ENCODE peak calls at places on chromosomes 1 and 21, in seven cellular contexts. G is PC-3, R is A549, S is lung, E is cardiac muscle cell, H is heart left ventricle, C is testis. A is an unnamed sample. For H3K4me1, the result is how much of the 10 kb centered on the place peaks cover.

GRCh38 chr1:226497991-226498689 is 50.4 kb upstream of the STUM start:
- DNase-seq in H (no peak), G (no peak), R (no peak), C (no peak), E (no peak), S (no peak), A (no peak)

GRCh38 chr1:1124508-1124785 is 8.6 kb upstream of the C1orf159 start:
- DNase-seq in R (no peak), H (no peak), E (no peak), G (no peak), S (no peak), C (no peak), A (no peak)

GRCh38 chr1:117106478-117106877 is 15.1 kb downstream of the TRIM45 start:
- DNase-seq in E (no peak), H (no peak), G (no peak), R (no peak), C (no peak), S (no peak), A (no peak)

GRCh38 chr1:202812176-202813026 is 1.6 kb downstream of the PCAT6 start:
- DNase-seq in R (peak), H (no peak), S (no peak), E (no peak), G (peak), C (no peak), A (no peak)

GRCh38 chr1:212229654-212230053 is 55.6 kb upstream of the PPP2R5A start:
- DNase-seq in C (no peak), R (no peak), H (no peak), E (no peak), S (no peak), G (peak), A (no peak)

GRCh38 chr1:218991089-218991488 is 182.6 kb upstream of the LYPLAL1 start:
- DNase-seq in E (no peak), S (no peak), R (no peak), C (no peak), H (no peak), G (no peak), A (no peak)

GRCh38 chr1:36156329-36157114 is 562 bp downstream of the MAP7D1 start:
- DNase-seq in G (peak), H (peak), E (peak), R (peak), S (peak), C (peak), A (peak)

GRCh38 chr1:109161836-109162606 is 48.1 kb downstream of the ELAPOR1 start:
- DNase-seq in H (no peak), C (peak), S (peak), R (no peak), E (no peak), G (peak), A (peak)

GRCh38 chr1:169859001-169859400 is 34.7 kb downstream of the SCYL3 start:
- DNase-seq in S (no peak), G (no peak), H (no peak), E (no peak), C (no peak), R (no peak), A (no peak)

GRCh38 chr1:23732363-23733224 is 10.7 kb upstream of the ELOA start:
- DNase-seq in S (no peak), E (no peak), R (peak), H (no peak), G (peak), C (no peak), A (no peak)

GRCh38 chr1:29749021-29749420 is 512.7 kb downstream of the PTPRU start:
- DNase-seq in G (no peak), R (no peak), H (no peak), C (no peak), E (no peak), S (no peak), A (no peak)

GRCh38 chr1:44806025-44806703 is 987 bp downstream of the DYNLT4 start:
- DNase-seq in C (no peak), E (no peak), G (no peak), S (no peak), H (peak), R (no peak), A (no peak)

GRCh38 chr1:44806704-44807363 is at the start of gene DYNLT4:
- DNase-seq in H (no peak), S (no peak), E (no peak), G (no peak), C (no peak), R (no peak), A (no peak)

GRCh38 chr1:44807364-44808062 is 362 bp upstream of the DYNLT4 start:
- DNase-seq in R (peak), S (peak), H (peak), E (peak), C (peak), G (peak), A (peak)

GRCh38 chr1:44803312-44804095 is 3.3 kb downstream of the PLK3 start:
- DNase-seq in C (no peak), S (no peak), E (no peak), H (peak), R (no peak), G (no peak), A (no peak)

DNA sequence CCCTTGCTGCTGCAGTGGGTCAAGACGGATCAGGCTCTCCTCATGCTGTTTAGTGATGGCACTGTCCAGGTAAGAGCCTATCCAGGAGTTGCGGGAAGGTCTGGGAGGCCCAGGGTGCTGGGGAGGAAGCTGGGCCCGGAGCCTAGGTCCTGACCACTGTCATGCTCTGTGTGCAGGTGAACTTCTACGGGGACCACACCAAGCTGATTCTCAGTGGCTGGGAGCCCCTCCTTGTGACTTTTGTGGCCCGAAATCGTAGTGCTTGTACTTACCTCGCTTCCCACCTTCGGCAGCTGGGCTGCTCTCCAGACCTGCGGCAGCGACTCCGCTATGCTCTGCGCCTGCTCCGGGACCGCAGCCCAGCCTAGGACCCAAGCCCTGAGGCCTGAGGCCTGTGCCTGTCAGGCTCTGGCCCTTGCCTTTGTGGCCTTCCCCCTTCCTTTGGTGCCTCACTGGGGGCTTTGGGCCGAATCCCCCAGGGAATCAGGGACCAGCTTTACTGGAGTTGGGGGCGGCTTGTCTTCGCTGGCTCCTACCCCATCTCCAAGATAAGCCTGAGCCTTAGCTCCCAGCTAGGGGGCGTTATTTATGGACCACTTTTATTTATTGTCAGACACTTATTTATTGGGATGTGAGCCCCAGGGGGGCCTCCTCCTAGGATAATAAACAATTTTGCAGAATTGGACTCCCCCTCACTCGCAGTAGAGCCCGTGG is 1.7 kb downstream of the DYNLT4 start:
- DNase-seq in H (peak), S (no peak), R (no peak), C (no peak), G (no peak), E (no peak), A (no peak)
- H3K4me1 ChIP-seq in H (half or more), S (half or more), R (half or more), C (half or more), G (half or more), E (under half), A (under half)

GRCh38 chr21:46045154-46045553 is 52.8 kb upstream of the COL6A2 start:
- DNase-seq in S (no peak), R (no peak), G (no peak), E (no peak), C (no peak), H (no peak), A (no peak)
- H3K4me1 ChIP-seq in S (under half), R (under half), G (under half), E (under half), C (under half), H (under half), A (under half)

DNA sequence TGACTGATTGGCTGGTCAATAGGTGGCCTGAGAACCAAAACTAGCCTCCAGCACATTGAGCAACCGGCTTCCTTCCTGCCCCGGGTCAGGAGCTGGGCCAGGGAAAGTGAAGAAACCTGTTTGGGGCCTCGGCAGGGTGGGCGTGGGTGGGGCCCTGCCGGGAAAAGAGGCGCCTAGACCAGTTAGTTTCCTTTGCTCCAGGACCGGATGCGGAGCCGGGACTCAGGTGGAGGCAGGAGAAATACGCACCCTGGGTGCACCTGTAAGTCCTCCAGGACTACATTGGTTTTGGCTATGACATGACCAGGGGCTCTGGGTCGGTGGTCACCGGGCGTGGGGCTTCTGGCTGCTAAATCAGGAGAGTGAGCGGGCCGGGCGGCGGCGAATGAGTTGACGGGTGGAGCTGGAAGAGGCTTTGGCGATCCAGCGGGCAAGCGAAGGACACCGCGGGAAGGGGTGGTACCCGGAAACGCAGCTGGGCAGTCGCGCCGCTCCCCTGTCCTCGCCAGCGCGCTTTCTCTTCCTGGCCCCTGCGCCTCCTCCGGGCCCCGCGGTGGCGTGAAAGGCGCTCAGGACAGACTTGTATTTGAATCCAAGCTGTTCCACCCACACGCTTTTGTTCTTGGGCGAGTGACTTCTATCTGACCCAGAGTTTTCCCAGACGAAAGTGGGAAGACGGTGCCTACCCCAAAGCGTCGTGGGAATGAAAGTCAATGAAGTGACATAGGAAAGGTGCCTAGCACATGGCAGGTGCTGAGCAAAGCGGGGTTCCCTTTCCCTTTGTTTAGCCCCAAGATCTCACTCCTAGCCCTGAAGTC is 30.6 kb upstream of the JUN start:
- DNase-seq in H (peak), R (no peak), G (peak), S (peak), E (no peak), C (peak), A (no peak)
- H3K4me1 ChIP-seq in H (under half), R (under half), G (half or more), S (under half), E (under half), C (under half), A (under half)

GRCh38 chr1:113934511-113935055 is 5.5 kb downstream of the HIPK1 start:
- DNase-seq in S (no peak), G (no peak), E (no peak), R (no peak), H (no peak), C (no peak), A (no peak)
- H3K4me1 ChIP-seq in S (under half), G (under half), E (under half), R (under half), H (under half), C (under half), A (under half)

GRCh38 chr1:66274634-66275033 is 259.3 kb upstream of the SGIP1 start:
- DNase-seq in S (no peak), H (no peak), R (no peak), G (peak), C (no peak), E (no peak), A (no peak)
- H3K4me1 ChIP-seq in S (under half), H (under half), R (half or more), G (under half), C (under half), E (under half), A (under half)

DNA sequence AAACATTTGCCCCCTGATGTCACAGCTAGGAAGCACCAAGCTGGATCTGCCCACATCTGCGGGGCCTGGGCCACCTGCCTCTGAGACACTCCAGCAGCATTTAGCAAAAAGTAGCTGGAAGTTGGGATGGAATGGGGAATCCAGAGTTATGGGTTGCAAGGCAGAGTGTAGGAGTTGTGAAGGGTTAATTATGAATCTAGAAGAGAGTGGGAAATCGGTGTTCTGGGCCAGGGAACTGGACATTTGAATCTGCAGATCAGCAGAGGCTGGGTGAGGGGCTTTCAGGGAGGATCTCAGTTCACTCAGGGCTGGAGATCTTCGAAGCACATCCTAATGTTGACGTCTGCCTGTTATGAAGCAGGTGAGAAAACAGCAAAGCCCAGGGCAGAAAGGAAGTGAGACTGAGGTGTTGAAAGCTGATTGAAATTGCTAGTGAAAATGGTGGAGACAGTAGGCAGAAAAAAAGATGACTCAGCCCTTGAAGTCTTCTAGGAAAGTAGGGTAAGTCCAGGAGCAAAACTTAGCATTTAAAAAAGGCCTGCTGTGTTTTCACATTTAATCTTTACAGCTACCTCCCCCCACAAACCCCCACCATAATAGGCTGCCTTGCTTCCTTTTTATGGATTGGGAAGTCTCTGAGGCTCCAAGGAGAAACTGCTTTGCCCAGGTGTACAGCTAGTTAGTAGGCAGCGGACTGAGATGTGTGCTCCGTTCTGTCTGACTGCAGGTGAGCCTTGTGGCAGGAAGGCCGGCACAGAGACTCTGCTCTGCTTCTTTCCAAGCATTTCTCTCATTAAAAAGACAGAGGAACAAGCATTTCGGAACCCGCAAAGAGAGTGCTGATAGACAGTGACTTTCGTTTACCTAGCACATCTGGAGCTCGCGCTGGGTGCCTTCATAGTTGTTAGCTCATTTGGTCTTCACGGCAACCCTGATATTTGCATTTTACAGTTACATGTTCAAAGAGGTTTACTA is 7.2 kb downstream of the VANGL1 start:
- DNase-seq in G (no peak), H (no peak), R (no peak), C (no peak), E (peak), S (no peak), A (no peak)
- H3K4me1 ChIP-seq in G (under half), H (under half), R (under half), C (under half), E (under half), S (under half), A (under half)

A was measured in SJCRH30.